ENCODE peak calls at places on chromosome 19, in seven cellular contexts. One of them, this sample, is unnamed.

GRCh38 chr19:30719189-30719990 is 347.2 kb downstream of the ZNF536 start:
- DNase-seq in aorta: peak; percentile 81
- DNase-seq in thoracic aorta: no peak
- DNase-seq in IMR-90: no peak
- DNase-seq in esophagus squamous epithelium: no peak
- DNase-seq in body of pancreas: peak; percentile 87
- DNase-seq in left ventricle myocardium inferior: peak; percentile 81
- DNase-seq in this sample: peak; percentile 64

GRCh38 chr19:48470281-48470680 is 1.1 kb downstream of the CYTH2 start:
- DNase-seq in left ventricle myocardium inferior: no peak
- DNase-seq in thoracic aorta: no peak
- DNase-seq in IMR-90: no peak
- DNase-seq in aorta: no peak
- DNase-seq in body of pancreas: no peak
- DNase-seq in esophagus squamous epithelium: no peak
- DNase-seq in this sample: no peak

GRCh38 chr19:42032428-42032827 is 37.6 kb downstream of the GRIK5 start:
- DNase-seq in body of pancreas: no peak
- DNase-seq in IMR-90: no peak
- DNase-seq in esophagus squamous epithelium: no peak
- DNase-seq in aorta: no peak
- DNase-seq in left ventricle myocardium inferior: no peak
- DNase-seq in thoracic aorta: no peak
- DNase-seq in this sample: no peak

GRCh38 chr19:51726049-51726448 is 2.3 kb upstream of the HAS1 start:
- DNase-seq in body of pancreas: no peak
- DNase-seq in IMR-90: peak; percentile 41
- DNase-seq in aorta: peak; percentile 83
- DNase-seq in left ventricle myocardium inferior: peak; percentile 50
- DNase-seq in esophagus squamous epithelium: no peak
- DNase-seq in thoracic aorta: no peak
- DNase-seq in this sample: no peak

GRCh38 chr19:16886305-16886880 is 2.4 kb upstream of the F2RL3 start:
- DNase-seq in IMR-90: peak; percentile 46
- DNase-seq in body of pancreas: peak; percentile 30
- DNase-seq in esophagus squamous epithelium: no peak
- DNase-seq in left ventricle myocardium inferior: peak; percentile 73
- DNase-seq in thoracic aorta: no peak
- DNase-seq in aorta: no peak
- DNase-seq in this sample: peak; percentile 87

GRCh38 chr19:28454083-28454482 is 758.9 kb downstream of the UQCRFS1 start:
- DNase-seq in IMR-90: no peak
- DNase-seq in aorta: no peak
- DNase-seq in thoracic aorta: no peak
- DNase-seq in esophagus squamous epithelium: no peak
- DNase-seq in body of pancreas: no peak
- DNase-seq in left ventricle myocardium inferior: no peak
- DNase-seq in this sample: no peak

GRCh38 chr19:19209372-19209771 is 2.4 kb upstream of the NCAN start:
- DNase-seq in left ventricle myocardium inferior: no peak
- DNase-seq in body of pancreas: no peak
- DNase-seq in thoracic aorta: no peak
- DNase-seq in IMR-90: no peak
- DNase-seq in esophagus squamous epithelium: no peak
- DNase-seq in aorta: no peak
- DNase-seq in this sample: no peak

GRCh38 chr19:39182174-39182505 is 14.6 kb upstream of the NCCRP1 start:
- DNase-seq in thoracic aorta: no peak
- DNase-seq in left ventricle myocardium inferior: no peak
- DNase-seq in esophagus squamous epithelium: no peak
- DNase-seq in aorta: no peak
- DNase-seq in IMR-90: no peak
- DNase-seq in body of pancreas: no peak
- DNase-seq in this sample: no peak

GRCh38 chr19:21915411-21915810 is 79.4 kb upstream of the ZNF43 start:
- DNase-seq in aorta: no peak
- DNase-seq in thoracic aorta: no peak
- DNase-seq in left ventricle myocardium inferior: no peak
- DNase-seq in body of pancreas: no peak
- DNase-seq in esophagus squamous epithelium: no peak
- DNase-seq in IMR-90: no peak
- DNase-seq in this sample: no peak

GRCh38 chr19:5313307-5313706 is 27.3 kb downstream of the PTPRS start:
- DNase-seq in esophagus squamous epithelium: no peak
- DNase-seq in aorta: no peak
- DNase-seq in left ventricle myocardium inferior: no peak
- DNase-seq in IMR-90: no peak
- DNase-seq in thoracic aorta: no peak
- DNase-seq in body of pancreas: peak; percentile 50
- DNase-seq in this sample: no peak

GRCh38 chr19:28874742-28875141 is 338.2 kb downstream of the UQCRFS1 start:
- DNase-seq in IMR-90: no peak
- DNase-seq in aorta: no peak
- DNase-seq in esophagus squamous epithelium: no peak
- DNase-seq in thoracic aorta: no peak
- DNase-seq in body of pancreas: no peak
- DNase-seq in left ventricle myocardium inferior: no peak
- DNase-seq in this sample: no peak

GRCh38 chr19:1130801-1131717 is 27.3 kb downstream of the GPX4 start:
- DNase-seq in thoracic aorta: no peak
- DNase-seq in left ventricle myocardium inferior: no peak
- DNase-seq in body of pancreas: no peak
- DNase-seq in aorta: no peak
- DNase-seq in esophagus squamous epithelium: no peak
- DNase-seq in IMR-90: no peak
- DNase-seq in this sample: no peak

GRCh38 chr19:54882758-54883157 is 8.7 kb downstream of the FCAR start:
- DNase-seq in esophagus squamous epithelium: no peak
- DNase-seq in thoracic aorta: no peak
- DNase-seq in aorta: no peak
- DNase-seq in body of pancreas: no peak
- DNase-seq in left ventricle myocardium inferior: no peak
- DNase-seq in IMR-90: no peak
- DNase-seq in this sample: no peak

GRCh38 chr19:35306473-35307246 is 14.7 kb downstream of the MAG start:
- DNase-seq in thoracic aorta: no peak
- DNase-seq in body of pancreas: no peak
- DNase-seq in IMR-90: no peak
- DNase-seq in esophagus squamous epithelium: no peak
- DNase-seq in left ventricle myocardium inferior: no peak
- DNase-seq in aorta: no peak
- DNase-seq in this sample: no peak

GRCh38 chr19:6071103-6071485 is 39.2 kb downstream of the RFX2 start:
- DNase-seq in body of pancreas: no peak
- DNase-seq in thoracic aorta: no peak
- DNase-seq in aorta: peak; percentile 75
- DNase-seq in esophagus squamous epithelium: no peak
- DNase-seq in IMR-90: peak; percentile 78
- DNase-seq in left ventricle myocardium inferior: no peak
- DNase-seq in this sample: peak; percentile 57

GRCh38 chr19:15213715-15214381 is 13.1 kb upstream of the NOTCH3 start:
- DNase-seq in body of pancreas: peak; percentile 53
- DNase-seq in aorta: peak; percentile 98
- DNase-seq in IMR-90: no peak
- DNase-seq in thoracic aorta: peak; percentile 83
- DNase-seq in esophagus squamous epithelium: no peak
- DNase-seq in left ventricle myocardium inferior: peak; percentile 84
- DNase-seq in this sample: no peak

GRCh38 chr19:3249408-3249807 is 24.9 kb downstream of the CELF5 start:
- DNase-seq in aorta: no peak
- DNase-seq in IMR-90: no peak
- DNase-seq in thoracic aorta: no peak
- DNase-seq in esophagus squamous epithelium: no peak
- DNase-seq in left ventricle myocardium inferior: no peak
- DNase-seq in body of pancreas: no peak
- DNase-seq in this sample: no peak

GRCh38 chr19:8257052-8257443 is 47.9 kb downstream of the CERS4 start:
- DNase-seq in IMR-90: no peak
- DNase-seq in body of pancreas: no peak
- DNase-seq in aorta: no peak
- DNase-seq in esophagus squamous epithelium: no peak
- DNase-seq in thoracic aorta: no peak
- DNase-seq in left ventricle myocardium inferior: no peak
- DNase-seq in this sample: no peak

GRCh38 chr19:2334986-2335846 is 6.7 kb downstream of the SPPL2B start:
- DNase-seq in thoracic aorta: no peak
- DNase-seq in IMR-90: no peak
- DNase-seq in body of pancreas: no peak
- DNase-seq in esophagus squamous epithelium: no peak
- DNase-seq in aorta: no peak
- DNase-seq in left ventricle myocardium inferior: no peak
- DNase-seq in this sample: no peak

DNA sequence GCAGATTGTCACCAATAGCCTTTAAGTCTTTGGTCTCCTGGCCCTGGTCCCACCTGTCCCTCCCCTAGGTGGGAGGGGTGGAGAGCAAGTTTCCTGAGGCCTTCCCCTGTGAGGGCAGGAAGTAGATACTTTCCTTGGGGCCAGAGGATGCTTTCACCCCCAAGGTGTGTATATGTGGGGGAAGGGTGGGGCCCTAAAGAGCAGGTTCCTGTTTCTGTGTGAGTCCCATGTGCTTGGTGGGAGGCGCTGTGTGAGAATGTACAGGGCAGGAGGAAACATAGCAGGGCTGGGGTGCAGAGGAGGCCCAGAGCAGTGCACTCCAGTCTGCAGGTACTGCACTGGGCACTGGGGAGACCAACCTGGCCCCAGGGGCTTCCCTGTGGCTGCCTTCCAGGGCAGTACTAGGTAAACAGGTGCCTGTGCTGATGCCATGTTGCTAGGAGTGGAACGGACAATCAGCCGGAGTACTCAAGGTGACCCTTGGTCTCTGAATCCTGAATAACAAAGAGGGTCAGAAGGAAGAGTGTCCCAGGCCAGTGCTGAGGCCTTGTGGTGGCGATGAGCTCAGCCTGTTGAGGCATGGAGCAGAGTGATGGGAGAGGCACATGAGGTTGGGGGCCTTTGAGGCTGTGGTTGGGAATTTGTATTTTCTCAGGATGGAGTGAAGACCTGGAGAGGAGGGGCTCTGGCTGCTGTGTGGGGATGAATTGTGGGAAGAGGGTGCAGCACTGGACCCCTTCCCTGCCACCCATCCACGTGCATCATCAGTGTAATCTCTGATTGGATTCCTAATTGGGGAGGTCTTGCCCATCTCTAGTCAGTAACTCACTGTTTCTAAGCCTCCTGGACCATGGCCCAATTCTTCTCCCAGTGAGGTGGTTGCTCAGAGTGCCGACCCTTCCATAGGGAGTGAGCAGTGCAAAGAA is 5.1 kb downstream of the EGLN2 start:
- DNase-seq in body of pancreas: peak; percentile 85
- DNase-seq in esophagus squamous epithelium: peak; percentile 55
- DNase-seq in left ventricle myocardium inferior: peak; percentile 64
- DNase-seq in aorta: peak; percentile 54
- DNase-seq in IMR-90: no peak
- DNase-seq in thoracic aorta: no peak
- DNase-seq in this sample: no peak
- H3K4me1 ChIP-seq in body of pancreas: peaks cover 74% of the 10 kb centered on the region
- H3K4me1 ChIP-seq in esophagus squamous epithelium: peaks cover 76% of the 10 kb centered on the region
- H3K4me1 ChIP-seq in left ventricle myocardium inferior: peaks cover 99% of the 10 kb centered on the region
- H3K4me1 ChIP-seq in aorta: no peaks in the 10 kb centered on the region
- H3K4me1 ChIP-seq in IMR-90: peaks cover 37% of the 10 kb centered on the region
- H3K4me1 ChIP-seq in thoracic aorta: peaks cover 54% of the 10 kb centered on the region
- H3K4me1 ChIP-seq in this sample: peaks cover 93% of the 10 kb centered on the region

DNA sequence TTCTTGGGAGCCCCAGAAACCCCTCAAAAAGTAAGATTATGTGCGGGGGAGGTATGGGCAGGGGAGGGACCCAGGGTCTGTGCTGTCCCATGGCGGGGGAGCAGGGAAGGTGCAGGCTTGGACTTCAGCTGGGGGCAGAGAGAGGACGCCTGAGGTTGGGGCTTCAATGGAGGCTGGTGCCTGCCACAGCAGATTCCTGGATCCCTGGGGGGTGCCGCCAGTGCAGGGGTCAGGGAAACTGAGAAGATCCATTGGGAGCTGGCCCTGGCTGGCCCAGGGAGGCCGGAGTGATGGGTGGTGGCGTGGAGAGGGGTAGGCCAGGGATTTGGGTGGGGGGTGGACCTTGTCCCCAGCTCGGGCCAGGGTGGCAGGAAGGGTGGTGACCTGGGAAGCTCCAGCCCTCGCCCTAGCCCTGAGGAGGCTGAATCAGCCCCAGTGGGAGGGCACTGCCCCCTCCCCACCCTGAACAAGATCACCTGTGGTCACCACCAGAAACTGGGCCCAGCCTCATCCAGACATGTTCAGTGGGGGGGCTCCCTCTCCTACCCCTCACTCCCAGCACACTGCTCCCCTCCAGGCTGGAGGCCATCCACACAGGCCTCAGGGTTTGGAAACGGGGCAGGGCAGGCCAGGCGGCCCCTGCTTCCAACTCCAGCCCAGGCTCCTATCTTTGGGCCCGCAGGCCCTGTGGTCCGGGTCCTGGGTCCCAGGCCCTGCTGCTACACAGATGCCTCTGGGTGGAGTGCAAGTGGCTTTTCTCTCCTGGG is 1.4 kb downstream of the NKPD1 start:
- DNase-seq in left ventricle myocardium inferior: no peak
- DNase-seq in body of pancreas: no peak
- DNase-seq in aorta: no peak
- DNase-seq in esophagus squamous epithelium: no peak
- DNase-seq in IMR-90: no peak
- DNase-seq in thoracic aorta: no peak
- DNase-seq in this sample: no peak
- H3K4me1 ChIP-seq in left ventricle myocardium inferior: peaks cover 9% of the 10 kb centered on the region
- H3K4me1 ChIP-seq in body of pancreas: peaks cover 15% of the 10 kb centered on the region
- H3K4me1 ChIP-seq in aorta: no peaks in the 10 kb centered on the region
- H3K4me1 ChIP-seq in esophagus squamous epithelium: peaks cover 49% of the 10 kb centered on the region
- H3K4me1 ChIP-seq in IMR-90: peaks cover 2% of the 10 kb centered on the region
- H3K4me1 ChIP-seq in thoracic aorta: no peaks in the 10 kb centered on the region
- H3K4me1 ChIP-seq in this sample: peaks cover 13% of the 10 kb centered on the region

GRCh38 chr19:49857834-49858590 is 7.1 kb downstream of the PTOV1 start:
- DNase-seq in aorta: no peak
- DNase-seq in left ventricle myocardium inferior: no peak
- DNase-seq in body of pancreas: no peak
- DNase-seq in thoracic aorta: no peak
- DNase-seq in esophagus squamous epithelium: no peak
- DNase-seq in IMR-90: no peak
- DNase-seq in this sample: no peak
- H3K4me1 ChIP-seq in aorta: no peaks in the 10 kb centered on the region
- H3K4me1 ChIP-seq in left ventricle myocardium inferior: peaks cover 30% of the 10 kb centered on the region
- H3K4me1 ChIP-seq in body of pancreas: peaks cover 16% of the 10 kb centered on the region
- H3K4me1 ChIP-seq in thoracic aorta: no peaks in the 10 kb centered on the region
- H3K4me1 ChIP-seq in esophagus squamous epithelium: peaks cover 3% of the 10 kb centered on the region
- H3K4me1 ChIP-seq in IMR-90: peaks cover 13% of the 10 kb centered on the region
- H3K4me1 ChIP-seq in this sample: peaks cover 26% of the 10 kb centered on the region

DNA sequence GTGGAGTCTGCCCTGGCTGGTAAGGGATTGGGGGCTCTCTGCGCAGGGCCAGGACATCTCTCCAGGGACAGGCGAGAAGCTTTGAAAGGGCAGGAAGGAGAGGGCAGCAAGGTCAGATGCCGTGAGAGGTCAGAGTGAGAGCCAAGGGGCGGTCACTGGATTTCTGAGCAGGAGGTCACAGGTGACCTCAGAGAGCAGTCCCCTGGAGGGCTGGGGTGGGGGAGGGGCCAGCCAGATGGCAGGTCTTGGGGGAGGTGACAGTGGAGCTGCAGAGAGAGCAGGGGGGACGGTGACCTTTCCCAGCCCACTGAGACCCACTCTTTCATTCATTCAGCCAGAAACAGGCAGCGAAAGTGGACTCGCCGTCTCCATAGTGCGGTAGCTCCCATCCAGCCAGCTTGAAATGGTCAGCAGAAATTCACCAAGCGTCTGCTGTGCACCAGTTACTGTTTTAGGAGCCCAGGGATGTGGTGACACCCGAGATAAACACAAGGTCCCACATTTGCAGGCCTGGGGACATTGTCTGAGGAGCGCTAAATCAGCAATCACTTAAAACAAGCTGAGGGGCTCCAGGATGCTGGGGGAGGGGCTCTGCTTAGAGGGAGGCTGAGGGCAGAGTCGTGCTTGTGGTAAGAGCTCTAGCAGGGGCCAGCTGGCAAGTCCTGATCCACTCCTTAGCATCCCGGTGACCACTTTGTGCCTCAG is 10.2 kb downstream of the CARM1 start:
- DNase-seq in body of pancreas: no peak
- DNase-seq in aorta: no peak
- DNase-seq in thoracic aorta: no peak
- DNase-seq in esophagus squamous epithelium: no peak
- DNase-seq in left ventricle myocardium inferior: no peak
- DNase-seq in IMR-90: no peak
- DNase-seq in this sample: no peak
- H3K4me1 ChIP-seq in body of pancreas: peaks cover 10% of the 10 kb centered on the region
- H3K4me1 ChIP-seq in aorta: no peaks in the 10 kb centered on the region
- H3K4me1 ChIP-seq in thoracic aorta: peaks cover 25% of the 10 kb centered on the region
- H3K4me1 ChIP-seq in esophagus squamous epithelium: peaks cover 10% of the 10 kb centered on the region
- H3K4me1 ChIP-seq in left ventricle myocardium inferior: peaks cover 78% of the 10 kb centered on the region
- H3K4me1 ChIP-seq in IMR-90: peaks cover 11% of the 10 kb centered on the region
- H3K4me1 ChIP-seq in this sample: no peaks in the 10 kb centered on the region

This sample was measured in right atrium auricular region.